ENCODE peak calls at places on chromosomes 16 and 17, in six cellular contexts. One of them, this sample, is unnamed.

GRCh38 chr16:4344659-4345438 is 6.3 kb downstream of the PAM16 start:
- DNase-seq in AG09319: no peak
- DNase-seq in WTC11: no peak
- DNase-seq in thoracic aorta: no peak
- DNase-seq in AG09309: no peak
- DNase-seq in left lung: no peak
- DNase-seq in this sample: no peak

GRCh38 chr17:72125742-72126141 is 4.9 kb downstream of the SOX9 start:
- DNase-seq in thoracic aorta: no peak
- DNase-seq in AG09319: no peak
- DNase-seq in WTC11: no peak
- DNase-seq in AG09309: no peak
- DNase-seq in left lung: no peak
- DNase-seq in this sample: peak

GRCh38 chr17:685006-685405 is 29.6 kb downstream of the VPS53 start:
- DNase-seq in AG09319: no peak
- DNase-seq in left lung: no peak
- DNase-seq in thoracic aorta: no peak
- DNase-seq in AG09309: no peak
- DNase-seq in WTC11: no peak
- DNase-seq in this sample: no peak

GRCh38 chr17:73647331-73647730 is 3.1 kb upstream of the SDK2 start:
- DNase-seq in AG09309: no peak
- DNase-seq in thoracic aorta: no peak
- DNase-seq in left lung: no peak
- DNase-seq in WTC11: no peak
- DNase-seq in AG09319: no peak
- DNase-seq in this sample: no peak

GRCh38 chr17:40538019-40538935 is 27.0 kb downstream of the CCR7 start:
- DNase-seq in thoracic aorta: no peak
- DNase-seq in AG09309: no peak
- DNase-seq in WTC11: no peak
- DNase-seq in AG09319: no peak
- DNase-seq in left lung: no peak
- DNase-seq in this sample: no peak

GRCh38 chr16:3793161-3793576 is 75.8 kb upstream of the TRAP1 start:
- DNase-seq in left lung: no peak
- DNase-seq in WTC11: no peak
- DNase-seq in AG09309: no peak
- DNase-seq in thoracic aorta: peak
- DNase-seq in AG09319: no peak
- DNase-seq in this sample: no peak

GRCh38 chr17:83083368-83084201 is 4.2 kb downstream of the METRNL start:
- DNase-seq in thoracic aorta: no peak
- DNase-seq in left lung: no peak
- DNase-seq in WTC11: no peak
- DNase-seq in AG09309: peak
- DNase-seq in AG09319: peak
- DNase-seq in this sample: peak

GRCh38 chr16:73713817-73714495 is 582.7 kb upstream of the PSMD7 start:
- DNase-seq in AG09309: peak
- DNase-seq in WTC11: peak
- DNase-seq in thoracic aorta: no peak
- DNase-seq in left lung: no peak
- DNase-seq in AG09319: no peak
- DNase-seq in this sample: peak

GRCh38 chr16:68503334-68503733 is 35.8 kb upstream of the ZFP90 start:
- DNase-seq in AG09309: peak
- DNase-seq in AG09319: no peak
- DNase-seq in WTC11: no peak
- DNase-seq in thoracic aorta: no peak
- DNase-seq in left lung: no peak
- DNase-seq in this sample: peak

GRCh38 chr17:32953883-32954282 is 25.9 kb downstream of the TMEM98 start:
- DNase-seq in left lung: no peak
- DNase-seq in AG09319: no peak
- DNase-seq in WTC11: no peak
- DNase-seq in thoracic aorta: no peak
- DNase-seq in AG09309: no peak
- DNase-seq in this sample: no peak

GRCh38 chr16:9033125-9033830 is 58.2 kb upstream of the HAPSTR1 start:
- DNase-seq in WTC11: peak
- DNase-seq in thoracic aorta: no peak
- DNase-seq in AG09309: no peak
- DNase-seq in AG09319: no peak
- DNase-seq in left lung: no peak
- DNase-seq in this sample: peak

GRCh38 chr16:81885976-81886586 is 107.0 kb downstream of the PLCG2 start:
- DNase-seq in AG09319: no peak
- DNase-seq in WTC11: peak
- DNase-seq in thoracic aorta: no peak
- DNase-seq in AG09309: no peak
- DNase-seq in left lung: no peak
- DNase-seq in this sample: no peak
- TF ChIP-seq CTCF in AG09319: peak
- TF ChIP-seq CTCF in WTC11: peak
- TF ChIP-seq CTCF in thoracic aorta: no peak
- TF ChIP-seq CTCF in AG09309: peak
- TF ChIP-seq CTCF in left lung: peak
- TF ChIP-seq CTCF in this sample: peak

GRCh38 chr16:2717360-2718263 is 2.4 kb downstream of the PRSS27 start:
- DNase-seq in WTC11: no peak
- DNase-seq in thoracic aorta: no peak
- DNase-seq in AG09319: no peak
- DNase-seq in AG09309: no peak
- DNase-seq in left lung: no peak
- DNase-seq in this sample: no peak

GRCh38 chr16:2720063-2720455 is at the start of gene PRSS27:
- DNase-seq in AG09319: no peak
- DNase-seq in left lung: peak
- DNase-seq in WTC11: no peak
- DNase-seq in thoracic aorta: no peak
- DNase-seq in AG09309: no peak
- DNase-seq in this sample: no peak

GRCh38 chr16:2724088-2724676 is 4.2 kb upstream of the PRSS27 start:
- DNase-seq in AG09309: no peak
- DNase-seq in AG09319: no peak
- DNase-seq in WTC11: no peak
- DNase-seq in left lung: no peak
- DNase-seq in thoracic aorta: no peak
- DNase-seq in this sample: no peak

GRCh38 chr16:2719328-2720062 is 529 bp downstream of the PRSS27 start:
- DNase-seq in left lung: peak
- DNase-seq in AG09309: no peak
- DNase-seq in WTC11: no peak
- DNase-seq in thoracic aorta: no peak
- DNase-seq in AG09319: no peak
- DNase-seq in this sample: no peak

DNA sequence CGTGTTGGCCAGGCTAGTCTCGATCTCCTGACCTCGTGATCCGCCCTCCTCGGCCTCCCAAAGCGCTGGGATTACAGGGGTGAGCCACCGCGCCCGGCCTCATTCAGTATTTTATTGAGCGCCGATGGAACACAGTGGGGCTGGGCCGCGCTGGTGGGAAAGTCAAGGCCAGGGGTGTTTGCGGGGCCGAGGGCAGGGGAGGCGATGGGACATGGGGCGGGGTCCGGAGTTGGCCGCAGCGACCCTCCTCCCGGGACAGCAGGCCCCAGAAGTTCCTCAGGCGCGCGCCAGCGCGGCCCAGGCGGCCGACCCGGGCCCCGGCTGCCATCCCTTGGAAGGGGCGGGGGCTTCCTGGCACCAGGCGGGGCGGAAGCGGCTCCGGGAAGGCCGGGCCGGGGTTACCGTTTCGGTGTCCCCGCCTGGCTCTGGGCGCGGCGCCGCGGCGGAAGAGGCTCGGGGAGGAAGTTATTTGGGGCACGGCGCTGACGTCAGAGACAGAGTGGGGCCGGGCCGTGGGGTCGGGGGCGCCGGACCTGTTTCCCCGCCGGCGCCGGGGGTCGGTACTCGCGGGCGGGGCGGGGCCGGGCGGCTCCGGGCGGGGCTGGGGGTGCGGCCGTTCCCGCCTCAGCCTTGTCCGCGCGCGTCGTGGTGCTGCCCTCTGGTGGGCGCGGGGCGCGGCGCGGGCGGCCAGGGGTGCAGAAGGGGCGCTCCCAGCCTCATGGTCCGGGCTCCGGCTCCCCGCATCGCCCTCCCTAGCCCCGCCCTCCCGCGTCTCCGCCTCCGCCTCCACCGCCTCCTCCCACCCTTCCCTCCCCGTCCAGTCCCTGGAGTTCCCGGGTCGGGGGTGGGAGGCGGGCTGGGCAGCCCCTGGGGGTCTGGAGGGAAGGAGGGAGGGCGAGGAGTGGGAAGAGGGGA is 952 bp upstream of the PRSS27 start:
- DNase-seq in WTC11: peak
- DNase-seq in thoracic aorta: peak
- DNase-seq in left lung: peak
- DNase-seq in AG09319: peak
- DNase-seq in AG09309: peak
- DNase-seq in this sample: peak
- TF ChIP-seq CTCF in WTC11: peak
- TF ChIP-seq CTCF in thoracic aorta: peak
- TF ChIP-seq CTCF in left lung: peak
- TF ChIP-seq CTCF in AG09319: peak
- TF ChIP-seq CTCF in AG09309: peak
- TF ChIP-seq CTCF in this sample: peak

DNA sequence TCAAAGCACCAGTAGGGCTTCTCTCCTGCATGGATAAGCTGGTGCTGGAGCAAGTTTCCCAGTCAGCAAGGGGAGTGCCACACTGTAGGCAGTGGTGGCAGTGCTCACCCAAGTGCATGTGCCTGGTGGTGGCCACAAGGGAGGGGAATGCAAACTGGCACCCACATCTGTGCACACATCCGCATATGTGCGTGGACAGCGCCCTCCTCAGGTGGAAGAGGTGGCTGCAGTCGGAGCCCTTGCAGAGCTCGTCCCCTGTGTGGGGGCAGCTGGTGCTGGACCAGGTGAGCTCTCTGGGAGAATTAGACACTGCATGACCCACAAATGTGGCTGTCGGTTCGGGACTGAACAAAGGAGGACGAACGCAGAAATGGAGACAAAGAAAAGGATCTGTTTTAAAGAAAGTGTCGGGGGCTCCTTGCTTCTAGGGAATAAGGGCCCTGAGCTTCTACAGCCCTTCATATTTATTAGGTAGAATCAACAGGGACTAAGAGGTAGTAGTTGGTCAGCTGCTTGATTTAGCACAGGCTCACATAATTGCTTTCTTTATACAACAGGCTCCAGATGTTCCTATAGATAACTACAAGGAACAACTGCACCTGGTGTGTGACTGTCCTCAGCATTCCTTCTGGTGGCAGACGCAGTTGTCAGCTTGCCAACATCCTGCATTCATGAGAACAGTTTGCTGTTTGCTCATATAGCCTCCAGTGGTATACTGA is 5.3 kb upstream of the ZNF689 start:
- DNase-seq in WTC11: peak
- DNase-seq in AG09319: no peak
- DNase-seq in AG09309: no peak
- DNase-seq in left lung: peak
- DNase-seq in thoracic aorta: no peak
- DNase-seq in this sample: no peak
- TF ChIP-seq CTCF in WTC11: peak
- TF ChIP-seq CTCF in AG09319: peak
- TF ChIP-seq CTCF in AG09309: peak
- TF ChIP-seq CTCF in left lung: peak
- TF ChIP-seq CTCF in thoracic aorta: peak
- TF ChIP-seq CTCF in this sample: peak

GRCh38 chr17:68431661-68432071 is 25.6 kb downstream of the WIPI1 start:
- DNase-seq in thoracic aorta: no peak
- DNase-seq in AG09319: no peak
- DNase-seq in left lung: no peak
- DNase-seq in WTC11: peak
- DNase-seq in AG09309: no peak
- DNase-seq in this sample: no peak
- TF ChIP-seq CTCF in thoracic aorta: no peak
- TF ChIP-seq CTCF in AG09319: peak
- TF ChIP-seq CTCF in left lung: no peak
- TF ChIP-seq CTCF in WTC11: no peak
- TF ChIP-seq CTCF in AG09309: peak
- TF ChIP-seq CTCF in this sample: peak

GRCh38 chr17:38749222-38750043 is 1.3 kb upstream of the PCGF2 start:
- DNase-seq in thoracic aorta: peak
- DNase-seq in AG09319: peak
- DNase-seq in left lung: peak
- DNase-seq in AG09309: no peak
- DNase-seq in WTC11: peak
- DNase-seq in this sample: peak
- TF ChIP-seq CTCF in thoracic aorta: no peak
- TF ChIP-seq CTCF in AG09319: no peak
- TF ChIP-seq CTCF in left lung: no peak
- TF ChIP-seq CTCF in AG09309: peak
- TF ChIP-seq CTCF in WTC11: no peak
- TF ChIP-seq CTCF in this sample: no peak

GRCh38 chr17:75854881-75855309 is 240 bp downstream of the WBP2 start:
- DNase-seq in left lung: peak
- DNase-seq in AG09319: no peak
- DNase-seq in thoracic aorta: no peak
- DNase-seq in AG09309: no peak
- DNase-seq in WTC11: no peak
- DNase-seq in this sample: no peak
- TF ChIP-seq CTCF in left lung: no peak
- TF ChIP-seq CTCF in AG09319: no peak
- TF ChIP-seq CTCF in thoracic aorta: peak
- TF ChIP-seq CTCF in AG09309: no peak
- TF ChIP-seq CTCF in WTC11: no peak
- TF ChIP-seq CTCF in this sample: no peak